ENCODE peak calls at places on chromosomes 11 and 22, in eight cellular contexts. J is esophagus squamous epithelium; K is Caco-2; U is GM06990; B is astrocyte of the cerebellum; O is AG10803; N is A549; R is CD4-positive, alpha-beta T cell. V is an unnamed sample.

GRCh38 chr11:76148207-76148606 is 58.1 kb downstream of the WNT11 start:
- DNase-seq in J (no peak), O (no peak), R (no peak), K (peak; percentile 45), B (no peak), U (no peak), N (no peak), V (no peak)

GRCh38 chr11:7941141-7941540 is 367 bp downstream of the OR10A3 start:
- DNase-seq in U (no peak), J (no peak), B (no peak), N (no peak), K (no peak), R (no peak), O (no peak), V (no peak)

GRCh38 chr11:35721576-35722341 is 59.2 kb downstream of the TRIM44 start:
- DNase-seq in N (no peak), B (no peak), K (no peak), U (peak; percentile 59), R (no peak), J (no peak), O (no peak), V (peak; percentile 25)

GRCh38 chr11:45543808-45544422 is 121.5 kb downstream of the CHST1 start:
- DNase-seq in R (no peak), O (no peak), J (no peak), B (no peak), U (no peak), N (no peak), K (peak; percentile 21), V (no peak)

GRCh38 chr22:42389137-42389536 is 43.1 kb downstream of the NFAM1 start:
- DNase-seq in U (no peak), B (no peak), O (no peak), K (no peak), R (no peak), N (no peak), J (no peak), V (no peak)

GRCh38 chr22:35746946-35747703 is 29.5 kb downstream of the APOL5 start:
- DNase-seq in N (no peak), U (no peak), R (no peak), B (no peak), K (no peak), O (no peak), J (no peak), V (no peak)

GRCh38 chr22:44020981-44021380 is 3.1 kb upstream of the PARVB start:
- DNase-seq in R (no peak), J (no peak), N (no peak), U (no peak), B (no peak), O (no peak), K (no peak), V (no peak)

GRCh38 chr11:27120211-27120610 is 79.6 kb downstream of the BBOX1 start:
- DNase-seq in O (peak; percentile 37), K (no peak), J (no peak), B (no peak), U (no peak), R (no peak), N (no peak), V (no peak)

GRCh38 chr22:31346255-31346732 is at the start of gene PATZ1:
- DNase-seq in O (peak; percentile 71), B (no peak), N (peak; percentile 56), R (peak; percentile 71), J (peak; percentile 31), K (peak; percentile 87), U (peak; percentile 85), V (peak; percentile 91)

GRCh38 chr22:24901448-24901847 is 45.0 kb downstream of the LHFPL7 start:
- DNase-seq in N (no peak), K (no peak), O (no peak), U (no peak), B (no peak), J (no peak), R (no peak), V (no peak)

GRCh38 chr22:25485626-25486545 is 78.6 kb upstream of the GRK3 start:
- DNase-seq in O (no peak), U (peak; percentile 24), N (no peak), R (no peak), K (no peak), B (no peak), J (no peak), V (no peak)

GRCh38 chr22:44736581-44737413 is 15.6 kb upstream of the ARHGAP8 start:
- DNase-seq in O (no peak), K (no peak), B (no peak), R (no peak), N (no peak), U (no peak), J (no peak), V (no peak)

GRCh38 chr11:34345012-34345804 is 12.6 kb downstream of the ABTB2 start:
- DNase-seq in R (no peak), B (peak; percentile 52), O (peak; percentile 97), U (no peak), K (no peak), N (peak; percentile 64), J (no peak), V (no peak)

GRCh38 chr22:41563051-41563711 is 2.4 kb downstream of the CSDC2 start:
- DNase-seq in N (peak; percentile 44), O (peak; percentile 68), K (no peak), U (no peak), B (no peak), J (no peak), R (no peak), V (no peak)

GRCh38 chr11:46212720-46213119 is 64.7 kb upstream of the CREB3L1 start:
- DNase-seq in U (no peak), N (no peak), O (no peak), R (no peak), K (no peak), J (no peak), B (no peak), V (no peak)

GRCh38 chr11:597166-597725 is 18.5 kb downstream of the IRF7 start:
- DNase-seq in J (no peak), K (no peak), B (no peak), R (no peak), N (no peak), O (no peak), U (no peak), V (no peak)

GRCh38 chr11:593347-593746 is 17.1 kb downstream of the PHRF1 start:
- DNase-seq in N (no peak), R (no peak), K (no peak), J (no peak), U (no peak), B (no peak), O (no peak), V (no peak)

GRCh38 chr11:592918-593317 is 16.6 kb downstream of the PHRF1 start:
- DNase-seq in N (no peak), B (no peak), R (no peak), O (no peak), U (no peak), J (no peak), K (no peak), V (no peak)

GRCh38 chr11:596374-596773 is 19.4 kb downstream of the IRF7 start:
- DNase-seq in U (no peak), N (no peak), J (no peak), O (no peak), K (no peak), B (no peak), R (no peak), V (no peak)

GRCh38 chr11:595400-595799 is 19.1 kb downstream of the PHRF1 start:
- DNase-seq in O (no peak), K (no peak), J (no peak), R (no peak), U (no peak), B (no peak), N (no peak), V (no peak)
- TF ChIP-seq CTCF in O (no peak), K (no peak), J (no peak), R (no peak), U (no peak), B (no peak), N (no peak), V (no peak)

DNA sequence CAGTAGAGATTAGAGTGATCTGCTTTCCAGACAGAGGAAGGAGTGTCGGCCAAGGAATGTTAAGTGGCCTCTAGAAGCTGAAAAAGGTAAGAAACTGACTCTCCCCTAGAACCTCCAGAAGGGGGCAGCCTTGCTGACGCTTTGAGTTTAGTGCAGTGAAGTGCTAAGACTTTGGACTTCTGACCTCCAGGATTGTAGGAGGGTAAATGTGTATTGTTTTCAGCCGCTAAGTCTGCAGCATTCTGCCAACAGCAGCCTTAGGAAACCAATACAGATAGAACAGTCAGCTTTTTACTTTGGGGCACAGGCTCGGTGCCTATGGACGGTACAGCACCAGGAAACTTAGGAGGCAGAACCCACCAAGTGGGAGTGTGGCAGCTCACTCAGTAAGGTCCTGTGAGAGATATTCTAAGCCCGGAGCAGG is 3.6 kb upstream of the TBC1D22A start:
- DNase-seq in O (peak; percentile 61), K (peak; percentile 78), J (no peak), R (peak; percentile 54), N (peak; percentile 38), U (no peak), B (no peak), V (peak; percentile 69)
- TF ChIP-seq CTCF in O (peak; percentile 78), K (peak; percentile 70), J (peak; percentile 54), R (peak; percentile 72), N (peak; percentile 57), U (peak; percentile 81), B (peak; percentile 74), V (peak; percentile 77)

DNA sequence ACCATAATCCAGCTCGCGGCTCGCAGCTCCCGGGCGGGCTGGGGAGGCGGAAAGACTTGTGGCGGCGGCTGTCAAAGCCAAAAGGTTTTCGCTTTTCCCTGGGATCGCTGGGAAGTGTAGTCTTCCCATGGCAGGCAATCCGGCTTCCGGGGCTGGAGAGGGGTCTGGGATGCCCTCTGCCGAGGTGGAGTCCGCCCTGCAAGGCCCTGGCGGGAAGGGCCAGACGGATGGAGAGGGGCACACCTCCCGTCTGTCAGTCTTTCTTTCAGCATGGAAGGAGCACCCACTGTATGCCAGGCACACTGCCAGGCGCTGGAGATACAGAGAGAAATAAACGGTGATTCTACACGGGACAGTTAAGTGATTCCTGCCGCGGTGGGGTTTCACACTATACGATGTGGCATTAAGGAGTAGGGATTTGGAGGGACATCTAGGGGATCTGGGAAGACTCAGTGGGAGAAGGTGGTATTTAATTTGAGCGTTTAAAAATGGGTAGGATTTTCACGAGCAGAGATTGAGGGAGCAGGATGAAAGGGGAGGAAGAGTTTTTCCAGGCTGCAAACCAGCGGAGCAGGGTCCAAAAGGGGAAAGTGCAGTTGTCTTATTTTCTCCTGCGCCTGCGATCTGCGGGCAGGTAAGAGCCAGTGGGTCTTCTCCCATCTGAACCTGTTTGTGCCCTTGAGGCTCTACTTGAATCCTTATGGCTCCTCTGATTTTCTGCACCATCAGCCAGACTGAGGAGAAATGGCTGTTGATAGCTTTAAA is at the start of gene BACE1:
- DNase-seq in N (peak; percentile 69), J (no peak), R (peak; percentile 5), O (peak; percentile 82), U (no peak), B (peak; percentile 66), K (peak; percentile 95), V (peak; percentile 65)
- TF ChIP-seq CTCF in N (peak; percentile 20), J (peak; percentile 4), R (no peak), O (peak; percentile 58), U (no peak), B (peak; percentile 52), K (peak; percentile 50), V (no peak)

GRCh38 chr11:125062931-125063428 is at the start of gene SLC37A2:
- DNase-seq in B (peak; percentile 5), N (peak; percentile 44), K (peak; percentile 89), O (peak; percentile 53), U (peak; percentile 85), J (no peak), R (peak; percentile 13), V (peak; percentile 90)
- TF ChIP-seq CTCF in B (no peak), N (no peak), K (peak; percentile 56), O (no peak), U (no peak), J (no peak), R (no peak), V (peak; percentile 26)